ENCODE peak calls at places on chromosomes 16 and 17, in four cellular contexts. J is GM23338, R is breast epithelium, K is heart right ventricle. O is an unnamed sample.
A peak's percentile ranks its signal among the peaks of the same experiment; 100 is the strongest.

GRCh38 chr17:30291571-30292489 is at the start of gene BLMH:
- DNase-seq in J (peak; percentile 89), R (peak; percentile 19), K (peak; percentile 89), O (peak; percentile 91)

GRCh38 chr16:3577302-3577752 is at the start of gene NLRC3:
- DNase-seq in J (no peak), R (no peak), K (no peak), O (no peak)

GRCh38 chr16:84315422-84315821 is 20.7 kb downstream of the WFDC1 start:
- DNase-seq in J (no peak), R (no peak), K (no peak), O (no peak)

GRCh38 chr16:1980026-1980769 is 1.1 kb downstream of the NOXO1 start:
- DNase-seq in J (peak; percentile 66), R (no peak), K (no peak), O (no peak)

GRCh38 chr17:50161911-50162288 is 3.9 kb upstream of the SGCA start:
- DNase-seq in J (peak; percentile 45), R (no peak), K (no peak), O (no peak)

GRCh38 chr17:72719582-72720493 is 372.6 kb downstream of the SLC39A11 start:
- DNase-seq in J (no peak), R (no peak), K (no peak), O (no peak)

GRCh38 chr17:83029571-83029970 is 49.8 kb upstream of the METRNL start:
- DNase-seq in J (no peak), R (no peak), K (no peak), O (no peak)

GRCh38 chr16:50368410-50369132 is at the start of gene BRD7:
- DNase-seq in J (peak; percentile 70), R (peak; percentile 34), K (peak; percentile 41), O (peak; percentile 40)

GRCh38 chr17:41593306-41594095 is 6.8 kb upstream of the KRT14 start:
- DNase-seq in J (no peak), R (no peak), K (no peak), O (peak; percentile 77)

GRCh38 chr16:85354623-85355514 is 242.6 kb upstream of the CIBAR2 start:
- DNase-seq in J (no peak), R (no peak), K (no peak), O (peak; percentile 93)

GRCh38 chr17:67151717-67152116 is 93.3 kb downstream of the HELZ start:
- DNase-seq in J (no peak), R (no peak), K (no peak), O (no peak)

GRCh38 chr17:83200746-83201145 is 121.3 kb downstream of the METRNL start:
- DNase-seq in J (no peak), R (peak; percentile 15), K (peak; percentile 3), O (peak; percentile 4)

GRCh38 chr16:75821117-75821516 is 94.8 kb upstream of the CPHXL start:
- DNase-seq in J (no peak), R (no peak), K (no peak), O (no peak)

GRCh38 chr17:48791128-48792032 is 25.6 kb downstream of the TTLL6 start:
- DNase-seq in J (peak; percentile 97), R (peak; percentile 72), K (peak; percentile 86), O (peak; percentile 87)

GRCh38 chr16:24819462-24820040 is 26.2 kb upstream of the SLC5A11 start:
- DNase-seq in J (no peak), R (no peak), K (no peak), O (no peak)

GRCh38 chr17:63126607-63127006 is 160.6 kb downstream of the TANC2 start:
- DNase-seq in J (no peak), R (no peak), K (no peak), O (no peak)

GRCh38 chr17:16019347-16019746 is 19.7 kb downstream of the TTC19 start:
- DNase-seq in J (no peak), R (no peak), K (no peak), O (no peak)

GRCh38 chr16:75506567-75506966 is 11.3 kb upstream of the CHST6 start:
- DNase-seq in J (no peak), R (peak; percentile 29), K (peak; percentile 24), O (no peak)

GRCh38 chr16:57670206-57670605 is 2.1 kb downstream of the ADGRG3 start:
- DNase-seq in J (no peak), R (no peak), K (no peak), O (no peak)

GRCh38 chr17:78723001-78723796 is 58.9 kb downstream of the CYTH1 start:
- DNase-seq in J (peak; percentile 83), R (no peak), K (peak; percentile 74), O (peak; percentile 46)

GRCh38 chr16:67255553-67256030 is 6.8 kb downstream of the SLC9A5 start:
- DNase-seq in J (no peak), R (no peak), K (no peak), O (no peak)

GRCh38 chr16:79610771-79611170 is 10.2 kb upstream of the MAF start:
- DNase-seq in J (no peak), R (no peak), K (no peak), O (no peak)

GRCh38 chr17:57523926-57524634 is 221.0 kb downstream of the CCDC182 start:
- DNase-seq in J (no peak), R (peak; percentile 67), K (peak; percentile 72), O (peak; percentile 93)

GRCh38 chr17:44314031-44314430 is 5.6 kb downstream of the RUNDC3A start:
- DNase-seq in J (no peak), R (no peak), K (no peak), O (no peak)

GRCh38 chr17:73028311-73028755 is 64.2 kb downstream of the SLC39A11 start:
- DNase-seq in J (no peak), R (no peak), K (no peak), O (peak; percentile 33)

GRCh38 chr17:62702746-62703268 is 75.3 kb downstream of the MRC2 start:
- DNase-seq in J (no peak), R (no peak), K (no peak), O (no peak)

GRCh38 chr17:77769215-77769614 is 189.3 kb upstream of the TNRC6C start:
- DNase-seq in J (no peak), R (no peak), K (no peak), O (no peak)

GRCh38 chr17:46026045-46026814 is 27.2 kb downstream of the STH start:
- DNase-seq in J (peak; percentile 41), R (no peak), K (peak; percentile 32), O (no peak)

GRCh38 chr17:42097691-42098661 is at the start of gene ZNF385C:
- DNase-seq in J (peak; percentile 62), R (no peak), K (no peak), O (peak; percentile 79)

GRCh38 chr16:84836234-84836647 is 16.5 kb downstream of the CRISPLD2 start:
- DNase-seq in J (peak; percentile 86), R (peak; percentile 96), K (peak; percentile 83), O (no peak)

GRCh38 chr16:86216591-86216990 is 293.7 kb upstream of the FOXF1 start:
- DNase-seq in J (no peak), R (no peak), K (no peak), O (no peak)

GRCh38 chr17:4679652-4680051 is 24.3 kb downstream of the PELP1 start:
- DNase-seq in J (no peak), R (no peak), K (no peak), O (no peak)

GRCh38 chr16:68668266-68668665 is 23.2 kb downstream of the CDH3 start:
- DNase-seq in J (no peak), R (no peak), K (no peak), O (no peak)

GRCh38 chr17:10512856-10513255 is 5.5 kb downstream of the MYH1 start:
- DNase-seq in J (no peak), R (no peak), K (no peak), O (no peak)

GRCh38 chr17:10516065-10516464 is 2.3 kb downstream of the MYH1 start:
- DNase-seq in J (no peak), R (no peak), K (no peak), O (no peak)

GRCh38 chr17:10518271-10519037 is at the start of gene MYH1:
- DNase-seq in J (no peak), R (no peak), K (no peak), O (no peak)

GRCh38 chr17:10516638-10517037 is 1.7 kb downstream of the MYH1 start:
- DNase-seq in J (no peak), R (no peak), K (no peak), O (no peak)

GRCh38 chr17:10513284-10514067 is 4.9 kb downstream of the MYH1 start:
- DNase-seq in J (peak; percentile 1), R (no peak), K (peak; percentile 4), O (no peak)
- H3K27ac ChIP-seq in J (no peak overlapping the region), R (no peak overlapping the region), K (no peak overlapping the region), O (no peak overlapping the region)

GRCh38 chr17:8072339-8072726 is 15.2 kb downstream of the ALOX12B start:
- DNase-seq in J (peak; percentile 62), R (no peak), K (no peak), O (no peak)
- TF ChIP-seq CTCF in J (no peak), R (no peak), K (no peak), O (no peak)

GRCh38 chr17:75915268-75915667 is 10.6 kb upstream of the MRPL38 start:
- DNase-seq in J (no peak), R (no peak), K (no peak), O (no peak)
- H3K4me3 ChIP-seq in J (no peak overlapping the region), R (no peak overlapping the region), K (no peak overlapping the region), O (no peak overlapping the region)

GRCh38 chr17:18187816-18188761 is 4.5 kb downstream of the ALKBH5 start:
- DNase-seq in J (no peak), R (no peak), K (peak; percentile 30), O (no peak)

GRCh38 chr17:18187226-18187625 is 3.6 kb downstream of the ALKBH5 start:
- DNase-seq in J (no peak), R (no peak), K (no peak), O (no peak)

GRCh38 chr17:18191967-18192366 is 8.3 kb downstream of the ALKBH5 start:
- DNase-seq in J (peak; percentile 55), R (no peak), K (no peak), O (no peak)

GRCh38 chr17:18191071-18191667 is 7.5 kb downstream of the ALKBH5 start:
- DNase-seq in J (no peak), R (no peak), K (peak; percentile 72), O (no peak)

DNA sequence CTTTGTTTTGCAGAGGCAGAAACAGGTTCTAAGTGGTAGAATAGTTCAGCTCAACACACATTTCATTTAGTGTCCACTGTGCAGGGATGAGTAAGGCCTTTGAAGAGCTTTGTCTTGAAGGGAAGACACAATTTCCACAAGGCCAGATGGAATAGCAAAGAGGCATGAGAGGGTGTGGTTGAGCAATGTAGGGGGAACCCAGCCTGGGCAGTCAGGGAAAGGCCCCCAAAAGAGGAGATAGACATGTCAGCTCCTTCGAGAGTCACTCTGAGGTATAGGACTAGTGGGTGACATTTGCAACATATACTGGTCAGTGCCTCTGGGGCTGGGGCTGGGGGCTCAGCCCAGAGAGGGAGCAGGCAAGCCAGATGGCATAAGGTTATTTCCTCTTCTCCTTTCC is 7.0 kb downstream of the ALKBH5 start:
- DNase-seq in J (no peak), R (no peak), K (no peak), O (no peak)
- H3K27ac ChIP-seq in J (peak overlapping the region; percentile 79), R (peak overlapping the region; percentile 50), K (peak overlapping the region; percentile 75), O (no peak overlapping the region)

GRCh38 chr16:10658943-10659342 is 35.8 kb downstream of the TEKT5 start:
- DNase-seq in J (no peak), R (no peak), K (no peak), O (no peak)
- TF ChIP-seq CTCF in J (no peak), R (no peak), K (no peak), O (no peak)